ENCODE peak calls at places on chromosomes 12 and 14, in four cellular contexts. S is left lung, P is breast epithelium, O is dorsolateral prefrontal cortex. F is an unnamed sample.

GRCh38 chr12:580813-581212 is 82.4 kb downstream of the NINJ2 start:
- DNase-seq in S (no peak), O (no peak), P (no peak), F (no peak)

GRCh38 chr14:94088516-94088915 is 7.4 kb downstream of the IFI27L1 start:
- DNase-seq in S (no peak), O (no peak), P (no peak), F (no peak)

GRCh38 chr12:18479266-18479665 is 217.9 kb downstream of the PIK3C2G start:
- DNase-seq in O (no peak), S (no peak), P (no peak), F (no peak)

GRCh38 chr12:123354600-123354999 is 10.0 kb downstream of the SBNO1 start:
- DNase-seq in O (no peak), S (no peak), P (no peak), F (no peak)

GRCh38 chr12:12722351-12723146 is 5.4 kb downstream of the CDKN1B start:
- DNase-seq in S (no peak), P (no peak), O (no peak), F (no peak)

GRCh38 chr14:53432378-53432802 is 279.3 kb upstream of the DDHD1 start:
- DNase-seq in S (no peak), P (no peak), O (no peak), F (peak)

GRCh38 chr12:55996201-55996714 is 818 bp upstream of the SUOX start:
- DNase-seq in S (no peak), P (no peak), O (peak), F (peak)

GRCh38 chr12:65023485-65023884 is 97.6 kb downstream of the WIF1 start:
- DNase-seq in P (no peak), O (no peak), S (no peak), F (no peak)

GRCh38 chr12:76029982-76030377 is 1.6 kb downstream of the PHLDA1 start:
- DNase-seq in P (no peak), S (no peak), O (peak), F (no peak)

GRCh38 chr12:52007158-52007921 is 594 bp downstream of the TAMALIN start:
- DNase-seq in O (no peak), P (no peak), S (peak), F (no peak)

GRCh38 chr12:34386016-34386415 is 363.7 kb downstream of the ALG10 start:
- DNase-seq in O (no peak), S (no peak), P (no peak), F (no peak)

GRCh38 chr14:56000846-56001245 is 117.4 kb upstream of the PELI2 start:
- DNase-seq in S (no peak), O (no peak), P (no peak), F (no peak)

GRCh38 chr14:93150227-93151206 is 34.2 kb downstream of the MOAP1 start:
- DNase-seq in O (no peak), P (no peak), S (peak), F (no peak)

GRCh38 chr12:84497819-84498218 is 414.8 kb downstream of the SLC6A15 start:
- DNase-seq in O (no peak), S (no peak), P (no peak), F (no peak)
- TF ChIP-seq CTCF in O (no peak), S (no peak), P (no peak), F (no peak)

DNA sequence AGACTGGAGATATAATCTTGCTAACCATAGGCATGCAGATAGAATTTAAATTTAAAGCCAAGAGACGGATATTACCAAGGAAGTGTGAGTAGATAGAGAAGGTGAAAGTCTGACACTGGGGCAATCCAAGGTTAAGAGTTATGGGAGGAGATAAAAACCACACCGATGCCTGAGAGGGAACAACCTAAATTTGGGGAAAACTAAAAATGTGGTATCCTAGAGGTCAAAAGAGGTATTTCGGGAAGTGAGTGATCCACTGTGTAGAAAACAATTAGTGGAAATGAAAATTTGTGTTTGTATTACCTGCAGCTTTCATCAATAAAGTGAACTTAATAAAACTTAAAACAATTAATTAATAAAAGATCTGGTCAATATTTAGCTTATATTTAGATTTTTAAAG is 269.0 kb upstream of the RPL10L start:
- DNase-seq in S (no peak), O (no peak), P (no peak), F (no peak)
- TF ChIP-seq CTCF in S (no peak), O (no peak), P (no peak), F (peak)

GRCh38 chr12:62794218-62794583 is 140.7 kb downstream of the PPM1H start:
- DNase-seq in S (no peak), P (no peak), O (no peak), F (no peak)
- TF ChIP-seq CTCF in S (peak), P (no peak), O (no peak), F (peak)

GRCh38 chr12:54689984-54690383 is 41.8 kb upstream of the DCD start:
- DNase-seq in P (no peak), S (no peak), O (no peak), F (no peak)
- TF ChIP-seq CTCF in P (no peak), S (no peak), O (no peak), F (peak)

GRCh38 chr14:81686512-81686911 is 152.9 kb upstream of the SEL1L start:
- DNase-seq in S (no peak), P (no peak), O (no peak), F (no peak)

GRCh38 chr14:81679226-81679625 is 145.6 kb upstream of the SEL1L start:
- DNase-seq in S (no peak), O (no peak), P (no peak), F (no peak)

GRCh38 chr14:81681466-81681865 is 147.8 kb upstream of the SEL1L start:
- DNase-seq in P (no peak), S (no peak), O (no peak), F (no peak)

GRCh38 chr14:81682134-81682533 is 148.5 kb upstream of the SEL1L start:
- DNase-seq in P (no peak), S (no peak), O (no peak), F (no peak)

GRCh38 chr14:81684696-81685095 is 151.0 kb upstream of the SEL1L start:
- DNase-seq in S (no peak), P (no peak), O (no peak), F (no peak)
- TF ChIP-seq CTCF in S (no peak), P (no peak), O (no peak), F (no peak)

GRCh38 chr14:101253948-101254347 is 307.3 kb upstream of the DIO3 start:
- DNase-seq in P (no peak), O (no peak), S (no peak), F (no peak)

GRCh38 chr14:101250336-101250947 is 310.9 kb upstream of the DIO3 start:
- DNase-seq in P (no peak), S (no peak), O (peak), F (no peak)

GRCh38 chr14:101250948-101251811 is 310.1 kb upstream of the DIO3 start:
- DNase-seq in O (no peak), S (no peak), P (no peak), F (no peak)

GRCh38 chr14:101252443-101253214 is 308.7 kb upstream of the DIO3 start:
- DNase-seq in S (no peak), O (no peak), P (no peak), F (no peak)

DNA sequence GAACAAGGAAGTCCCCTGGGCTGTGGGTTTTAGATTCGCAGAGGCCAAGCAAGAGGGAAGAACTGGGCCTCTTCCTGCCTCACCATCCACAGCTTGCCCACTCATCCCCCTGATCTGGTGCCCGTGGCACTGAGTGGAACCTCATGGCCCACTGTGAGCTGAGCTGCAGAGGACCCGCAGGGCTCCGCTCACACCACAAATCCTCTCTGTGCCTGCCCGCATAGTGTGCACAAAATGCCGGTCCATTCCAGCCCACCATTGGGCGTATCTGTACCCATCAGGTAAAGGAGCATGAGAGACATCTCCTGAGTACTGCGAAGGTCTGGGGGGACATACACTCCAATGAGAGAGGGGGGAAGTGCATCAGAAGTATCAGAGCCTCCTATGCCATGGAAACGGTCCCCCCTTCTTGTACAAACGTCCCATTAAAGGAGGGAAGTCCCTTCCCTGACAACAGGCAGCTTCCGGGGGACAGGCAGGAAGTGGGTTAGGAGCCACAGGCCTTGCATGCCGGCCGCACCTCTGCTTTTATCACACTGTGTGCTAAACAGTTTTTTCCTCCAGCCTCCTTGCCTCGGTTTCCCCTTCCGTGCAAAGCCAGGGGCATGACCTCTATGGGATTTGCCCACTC is 309.4 kb upstream of the DIO3 start:
- DNase-seq in O (no peak), S (no peak), P (no peak), F (no peak)
- TF ChIP-seq CTCF in O (no peak), S (no peak), P (no peak), F (no peak)

DNA sequence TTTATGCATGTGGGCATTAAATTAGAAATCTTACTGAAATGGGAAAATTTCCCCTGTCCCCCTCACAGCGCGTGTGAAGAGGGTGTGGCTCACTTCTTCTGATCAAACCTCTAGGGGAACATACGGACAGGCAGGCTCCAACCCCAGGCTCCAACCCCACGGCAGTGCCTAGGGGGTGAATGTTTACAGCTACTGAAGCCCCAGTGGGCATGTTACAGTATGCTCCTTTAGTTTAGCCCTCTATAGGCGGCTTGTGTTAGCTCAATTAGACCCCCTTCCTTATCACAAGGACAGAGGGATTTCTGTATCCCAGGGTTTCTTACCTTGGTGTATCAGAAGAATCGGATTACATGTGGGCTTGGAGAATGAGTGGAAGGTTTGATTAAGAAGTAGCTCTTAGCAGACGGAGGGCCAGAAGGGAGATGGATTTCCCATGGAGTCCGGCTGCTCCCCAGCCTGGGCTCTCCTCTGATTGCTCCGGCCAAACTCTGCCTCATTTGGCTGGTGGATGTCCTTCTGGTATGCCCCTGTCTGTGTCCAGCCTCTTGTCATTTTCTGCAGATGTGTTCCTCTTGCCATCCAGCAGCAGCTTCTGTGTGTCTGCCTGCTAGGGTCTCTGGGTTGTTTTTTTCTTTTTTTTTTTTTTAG is 223.7 kb downstream of the TMTC2 start:
- DNase-seq in O (no peak), S (no peak), P (no peak), F (no peak)
- TF ChIP-seq CTCF in O (no peak), S (no peak), P (no peak), F (no peak)

DNA sequence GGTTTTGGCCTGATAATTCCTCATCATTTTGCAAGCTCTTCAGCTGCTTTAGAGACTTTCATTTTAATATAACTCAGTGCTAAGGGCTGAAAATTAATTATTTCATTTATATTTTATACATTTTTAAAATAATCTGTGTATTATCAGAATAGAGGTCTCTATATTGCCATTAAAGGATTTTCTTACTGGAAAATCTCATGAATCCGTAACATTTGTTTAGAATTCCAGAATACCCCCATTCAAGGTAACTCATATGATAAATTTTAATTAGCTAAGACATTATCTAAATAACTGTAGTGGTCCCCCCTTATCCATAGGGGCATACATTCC is 51.6 kb downstream of the BMAL2 start:
- DNase-seq in O (no peak), S (no peak), P (no peak), F (no peak)
- TF ChIP-seq CTCF in O (no peak), S (no peak), P (no peak), F (peak)

GRCh38 chr12:77152623-77153193 is 87.3 kb upstream of the E2F7 start:
- DNase-seq in O (no peak), P (no peak), S (no peak), F (no peak)
- TF ChIP-seq CTCF in O (peak), P (no peak), S (no peak), F (peak)